ENCODE peak calls at places on chromosomes 5 and 9, in four cellular contexts. One of them, this sample, is unnamed.

GRCh38 chr9:95063300-95063699 is 254.2 kb downstream of the FANCC start:
- DNase-seq in adipocyte: no peak
- DNase-seq in colonic mucosa: no peak
- DNase-seq in NT2/D1: no peak
- DNase-seq in this sample: no peak

GRCh38 chr9:21995652-21996275 is 1.2 kb downstream of the CDKN2B-AS1 start:
- DNase-seq in adipocyte: peak
- DNase-seq in colonic mucosa: peak
- DNase-seq in NT2/D1: no peak
- DNase-seq in this sample: peak

GRCh38 chr5:151239237-151239861 is 13.6 kb upstream of the GM2A start:
- DNase-seq in adipocyte: peak
- DNase-seq in colonic mucosa: peak
- DNase-seq in NT2/D1: no peak
- DNase-seq in this sample: peak

GRCh38 chr5:10856646-10857332 is 95.8 kb upstream of the DAP start:
- DNase-seq in adipocyte: peak
- DNase-seq in colonic mucosa: no peak
- DNase-seq in NT2/D1: peak
- DNase-seq in this sample: peak

GRCh38 chr5:318341-318897 is 3.1 kb upstream of the AHRR start:
- DNase-seq in adipocyte: peak
- DNase-seq in colonic mucosa: no peak
- DNase-seq in NT2/D1: no peak
- DNase-seq in this sample: peak

GRCh38 chr5:61069150-61069549 is 93.1 kb downstream of the SMIM15 start:
- DNase-seq in adipocyte: no peak
- DNase-seq in colonic mucosa: no peak
- DNase-seq in NT2/D1: no peak
- DNase-seq in this sample: no peak

GRCh38 chr9:23581936-23582335 is 244.1 kb downstream of the ELAVL2 start:
- DNase-seq in adipocyte: no peak
- DNase-seq in colonic mucosa: no peak
- DNase-seq in NT2/D1: no peak
- DNase-seq in this sample: no peak

GRCh38 chr9:35718726-35719511 is 13.1 kb downstream of the TLN1 start:
- DNase-seq in adipocyte: no peak
- DNase-seq in colonic mucosa: no peak
- DNase-seq in NT2/D1: no peak
- DNase-seq in this sample: no peak

GRCh38 chr5:16579142-16579541 is 37.7 kb downstream of the RETREG1 start:
- DNase-seq in adipocyte: no peak
- DNase-seq in colonic mucosa: no peak
- DNase-seq in NT2/D1: no peak
- DNase-seq in this sample: no peak

GRCh38 chr5:119743927-119744326 is 114.6 kb downstream of the FAM170A start:
- DNase-seq in adipocyte: peak
- DNase-seq in colonic mucosa: peak
- DNase-seq in NT2/D1: peak
- DNase-seq in this sample: peak

DNA sequence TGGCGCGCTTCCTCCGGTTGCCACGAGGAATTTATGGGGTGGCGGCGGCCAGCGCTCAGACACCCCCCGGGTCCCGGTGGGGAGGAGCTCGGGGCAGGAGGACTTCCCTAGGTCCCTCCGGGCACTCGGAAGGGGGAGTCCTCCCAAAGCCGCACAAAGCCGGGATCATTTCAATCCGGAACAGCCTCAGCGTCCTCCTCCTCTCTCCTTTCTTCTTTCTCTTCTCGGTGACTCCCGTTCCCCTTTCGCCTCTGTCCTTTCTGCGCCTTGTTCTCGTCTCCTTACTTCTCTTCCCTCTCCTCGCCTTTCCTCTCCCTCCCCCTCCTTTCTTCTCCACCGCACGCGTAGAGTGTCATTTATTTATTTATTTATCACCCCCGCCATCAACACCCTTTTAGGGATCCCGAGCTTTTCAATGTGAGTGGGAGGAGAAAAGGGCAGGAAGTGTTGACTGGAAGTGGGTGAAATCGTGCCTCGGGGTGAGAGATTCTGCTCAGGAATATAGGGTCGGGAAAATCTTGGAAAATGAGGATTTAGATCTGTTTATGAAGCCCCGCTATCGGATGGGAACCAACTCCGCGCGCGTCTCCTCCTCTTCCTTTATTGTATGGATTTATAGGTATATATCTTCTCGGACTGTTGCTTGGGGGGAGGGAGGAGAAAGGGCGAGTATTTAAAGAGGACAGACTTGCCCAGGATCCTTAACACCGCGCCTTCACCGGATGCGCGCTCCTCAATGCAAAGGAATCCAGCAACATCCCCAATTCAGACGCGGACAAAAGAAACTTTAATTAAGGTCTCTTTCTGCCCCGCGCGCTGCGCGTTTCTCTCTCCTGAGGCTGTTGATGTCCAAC is 2.0 kb upstream of the ZNF462 start:
- DNase-seq in adipocyte: peak
- DNase-seq in colonic mucosa: peak
- DNase-seq in NT2/D1: no peak
- DNase-seq in this sample: peak
- H3K9ac ChIP-seq in adipocyte: peak
- H3K9ac ChIP-seq in colonic mucosa: peak
- H3K9ac ChIP-seq in NT2/D1: peak
- H3K9ac ChIP-seq in this sample: peak

GRCh38 chr5:124744170-124744911 is 2.1 kb downstream of the ZNF608 start:
- DNase-seq in adipocyte: no peak
- DNase-seq in colonic mucosa: peak
- DNase-seq in NT2/D1: no peak
- DNase-seq in this sample: peak

GRCh38 chr5:124743534-124744169 is 2.8 kb downstream of the ZNF608 start:
- DNase-seq in adipocyte: no peak
- DNase-seq in colonic mucosa: peak
- DNase-seq in NT2/D1: no peak
- DNase-seq in this sample: peak

GRCh38 chr5:124746916-124747769 is 704 bp upstream of the ZNF608 start:
- DNase-seq in adipocyte: peak
- DNase-seq in colonic mucosa: peak
- DNase-seq in NT2/D1: no peak
- DNase-seq in this sample: peak

GRCh38 chr5:124746252-124746915 is at the start of gene ZNF608:
- DNase-seq in adipocyte: peak
- DNase-seq in colonic mucosa: peak
- DNase-seq in NT2/D1: no peak
- DNase-seq in this sample: peak

DNA sequence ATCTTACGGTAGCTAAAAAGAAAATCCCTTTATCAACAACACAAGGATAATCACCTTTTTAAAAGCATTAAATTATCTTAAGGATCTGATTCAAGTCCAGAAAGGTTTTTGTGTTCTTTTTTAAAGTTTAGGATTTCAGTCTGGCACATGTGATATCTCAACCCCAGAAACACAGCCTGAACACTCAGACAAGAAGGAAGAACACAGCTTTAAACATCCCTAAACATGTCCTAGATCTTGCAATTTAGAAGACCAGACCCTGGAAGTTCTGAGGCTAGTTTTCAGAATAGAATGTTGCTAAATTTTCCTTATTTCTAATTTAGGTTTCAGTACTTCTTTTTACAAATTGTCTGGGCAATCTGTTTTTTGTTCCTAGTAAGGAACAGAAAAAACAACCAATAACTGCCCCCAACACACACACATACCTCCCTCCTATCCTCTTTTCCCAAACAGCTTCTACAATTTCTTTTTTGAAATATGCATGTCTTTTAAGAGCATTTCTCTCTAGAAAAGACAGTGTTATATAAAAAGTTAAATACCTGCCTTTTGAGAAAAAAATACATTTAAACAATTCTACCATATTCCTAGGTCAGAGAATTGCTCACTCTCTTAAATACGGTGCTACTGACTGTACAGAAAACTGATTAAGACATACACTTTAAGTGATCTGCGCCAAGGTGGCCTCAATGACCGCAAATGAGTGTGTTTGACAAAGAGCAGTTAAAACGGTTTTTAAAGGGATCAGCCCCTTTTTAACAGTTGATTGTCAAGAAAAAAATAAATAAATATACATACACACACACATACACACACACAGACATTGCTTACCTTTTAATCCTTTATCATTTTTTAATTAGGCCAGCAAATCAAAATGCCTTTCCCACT is 830 bp downstream of the ZNF608 start:
- DNase-seq in adipocyte: peak
- DNase-seq in colonic mucosa: no peak
- DNase-seq in NT2/D1: no peak
- DNase-seq in this sample: no peak
- H3K4me3 ChIP-seq in adipocyte: peak
- H3K4me3 ChIP-seq in colonic mucosa: peak
- H3K4me3 ChIP-seq in NT2/D1: peak
- H3K4me3 ChIP-seq in this sample: peak

GRCh38 chr5:69042915-69043795 is 50.7 kb upstream of the SLC30A5 start:
- DNase-seq in adipocyte: peak
- DNase-seq in colonic mucosa: peak
- DNase-seq in NT2/D1: peak
- DNase-seq in this sample: peak
- H3K9ac ChIP-seq in adipocyte: peak
- H3K9ac ChIP-seq in colonic mucosa: peak
- H3K9ac ChIP-seq in NT2/D1: no peak
- H3K9ac ChIP-seq in this sample: peak

GRCh38 chr5:51398875-51399635 is 15.8 kb downstream of the ISL1 start:
- DNase-seq in adipocyte: no peak
- DNase-seq in colonic mucosa: no peak
- DNase-seq in NT2/D1: no peak
- DNase-seq in this sample: peak
- H3K4me3 ChIP-seq in adipocyte: no peak
- H3K4me3 ChIP-seq in colonic mucosa: no peak
- H3K4me3 ChIP-seq in NT2/D1: peak
- H3K4me3 ChIP-seq in this sample: peak

GRCh38 chr5:159638954-159639559 is 277.2 kb upstream of the ADRA1B start:
- DNase-seq in adipocyte: peak
- DNase-seq in colonic mucosa: no peak
- DNase-seq in NT2/D1: no peak
- DNase-seq in this sample: no peak
- H3K9ac ChIP-seq in adipocyte: no peak
- H3K9ac ChIP-seq in colonic mucosa: no peak
- H3K9ac ChIP-seq in NT2/D1: no peak
- H3K9ac ChIP-seq in this sample: no peak

DNA sequence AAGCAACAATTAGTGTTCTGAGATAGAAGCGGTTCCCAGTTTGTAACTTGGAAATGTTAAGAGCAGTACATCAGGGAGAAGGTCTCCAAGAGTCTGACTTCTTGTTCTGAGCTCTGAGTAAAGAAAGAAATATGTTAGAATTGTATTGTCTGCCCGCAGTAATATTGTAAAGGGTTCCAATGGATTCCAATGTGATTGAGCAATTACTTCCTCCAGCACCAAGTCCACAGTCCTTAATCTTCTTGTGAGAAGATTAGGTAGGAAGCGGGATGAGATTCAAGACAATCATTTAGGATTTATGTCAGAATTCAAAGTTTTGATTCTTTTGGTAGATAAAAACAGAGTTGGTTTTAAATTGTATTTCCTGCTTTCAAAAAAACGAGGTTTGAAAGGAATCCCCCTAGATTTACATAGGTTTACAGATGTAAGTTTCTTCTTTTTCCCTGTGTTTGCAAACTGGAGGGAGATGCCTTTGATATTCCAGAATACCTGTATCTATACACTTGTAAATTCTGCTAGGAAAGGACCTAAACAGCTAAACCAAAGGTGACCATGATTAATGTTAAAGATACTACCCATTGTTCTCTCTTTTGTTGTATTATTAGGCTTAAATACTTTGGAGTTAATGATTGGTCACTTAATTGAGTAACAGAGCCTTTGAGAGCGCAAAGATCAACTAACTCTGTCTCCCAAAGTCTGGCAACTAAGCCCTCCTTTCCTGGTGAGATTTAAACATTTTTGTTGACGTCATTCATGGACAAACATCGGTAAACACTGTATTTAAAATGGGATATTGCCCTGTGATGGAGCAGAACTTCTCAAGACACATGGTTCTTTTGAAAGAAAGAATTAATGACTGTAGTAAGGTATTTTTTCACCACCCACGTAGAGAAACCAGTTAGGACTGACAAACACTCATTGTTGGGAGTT is 4.3 kb downstream of the VCAN start:
- DNase-seq in adipocyte: peak
- DNase-seq in colonic mucosa: no peak
- DNase-seq in NT2/D1: no peak
- DNase-seq in this sample: peak
- H3K4me3 ChIP-seq in adipocyte: peak
- H3K4me3 ChIP-seq in colonic mucosa: no peak
- H3K4me3 ChIP-seq in NT2/D1: no peak
- H3K4me3 ChIP-seq in this sample: no peak

GRCh38 chr5:72428664-72429063 is 78.5 kb downstream of the ZNF366 start:
- DNase-seq in adipocyte: no peak
- DNase-seq in colonic mucosa: no peak
- DNase-seq in NT2/D1: no peak
- DNase-seq in this sample: no peak
- H3K9ac ChIP-seq in adipocyte: no peak
- H3K9ac ChIP-seq in colonic mucosa: no peak
- H3K9ac ChIP-seq in NT2/D1: no peak
- H3K9ac ChIP-seq in this sample: no peak

This sample was measured in mesendoderm.